ENCODE peak calls at places on chromosomes 11 and 22, in five cellular contexts. One of them, this sample, is unnamed.

GRCh38 chr11:67441731-67442401 is 1.4 kb downstream of the CORO1B start:
- DNase-seq in HFFc6: no peak
- DNase-seq in Kasumi-1: no peak
- DNase-seq in NCI-H1105 treated with DMSO at 0.1 percent for 48 hours: no peak
- DNase-seq in right lobe of liver: no peak
- DNase-seq in this sample: no peak

GRCh38 chr11:121033635-121034034 is 9.7 kb downstream of the TBCEL start:
- DNase-seq in Kasumi-1: no peak
- DNase-seq in HFFc6: no peak
- DNase-seq in right lobe of liver: no peak
- DNase-seq in NCI-H1105 treated with DMSO at 0.1 percent for 48 hours: no peak
- DNase-seq in this sample: no peak

GRCh38 chr11:92552942-92553341 is 328.3 kb downstream of the FAT3 start:
- DNase-seq in Kasumi-1: peak; percentile 41
- DNase-seq in right lobe of liver: no peak
- DNase-seq in HFFc6: no peak
- DNase-seq in NCI-H1105 treated with DMSO at 0.1 percent for 48 hours: peak; percentile 43
- DNase-seq in this sample: no peak

GRCh38 chr22:33192156-33192555 is 134.0 kb upstream of the SYN3 start:
- DNase-seq in NCI-H1105 treated with DMSO at 0.1 percent for 48 hours: no peak
- DNase-seq in Kasumi-1: no peak
- DNase-seq in HFFc6: no peak
- DNase-seq in right lobe of liver: no peak
- DNase-seq in this sample: no peak

GRCh38 chr22:36757608-36758220 is 18.2 kb downstream of the IFT27 start:
- DNase-seq in NCI-H1105 treated with DMSO at 0.1 percent for 48 hours: peak; percentile 67
- DNase-seq in right lobe of liver: peak; percentile 85
- DNase-seq in HFFc6: peak; percentile 56
- DNase-seq in Kasumi-1: peak; percentile 51
- DNase-seq in this sample: no peak

GRCh38 chr11:115613986-115614625 is 109.9 kb upstream of the CADM1 start:
- DNase-seq in right lobe of liver: no peak
- DNase-seq in NCI-H1105 treated with DMSO at 0.1 percent for 48 hours: no peak
- DNase-seq in HFFc6: no peak
- DNase-seq in Kasumi-1: no peak
- DNase-seq in this sample: no peak

GRCh38 chr22:30235687-30236170 is 10.8 kb downstream of the LIF start:
- DNase-seq in Kasumi-1: no peak
- DNase-seq in HFFc6: peak; percentile 44
- DNase-seq in NCI-H1105 treated with DMSO at 0.1 percent for 48 hours: no peak
- DNase-seq in right lobe of liver: no peak
- DNase-seq in this sample: no peak

GRCh38 chr11:46697303-46697702 is 3.1 kb downstream of the ARHGAP1 start:
- DNase-seq in NCI-H1105 treated with DMSO at 0.1 percent for 48 hours: no peak
- DNase-seq in right lobe of liver: no peak
- DNase-seq in Kasumi-1: no peak
- DNase-seq in HFFc6: peak; percentile 3
- DNase-seq in this sample: no peak

GRCh38 chr11:22037505-22037904 is 155.4 kb upstream of the ANO5 start:
- DNase-seq in Kasumi-1: no peak
- DNase-seq in HFFc6: no peak
- DNase-seq in right lobe of liver: no peak
- DNase-seq in NCI-H1105 treated with DMSO at 0.1 percent for 48 hours: no peak
- DNase-seq in this sample: no peak

GRCh38 chr11:76208829-76209670 is 2.7 kb upstream of the WNT11 start:
- DNase-seq in Kasumi-1: peak; percentile 58
- DNase-seq in NCI-H1105 treated with DMSO at 0.1 percent for 48 hours: peak; percentile 58
- DNase-seq in right lobe of liver: peak; percentile 88
- DNase-seq in HFFc6: no peak
- DNase-seq in this sample: no peak

GRCh38 chr11:59857444-59858434 is 8.5 kb downstream of the TCN1 start:
- DNase-seq in right lobe of liver: no peak
- DNase-seq in HFFc6: peak; percentile 1
- DNase-seq in NCI-H1105 treated with DMSO at 0.1 percent for 48 hours: no peak
- DNase-seq in Kasumi-1: peak; percentile 2
- DNase-seq in this sample: no peak

GRCh38 chr11:131661137-131661536 is 290.7 kb downstream of the NTM start:
- DNase-seq in Kasumi-1: no peak
- DNase-seq in NCI-H1105 treated with DMSO at 0.1 percent for 48 hours: no peak
- DNase-seq in HFFc6: peak; percentile 26
- DNase-seq in right lobe of liver: no peak
- DNase-seq in this sample: no peak

GRCh38 chr11:1487091-1487850 is 692 bp upstream of the MOB2 start:
- DNase-seq in right lobe of liver: peak; percentile 16
- DNase-seq in HFFc6: no peak
- DNase-seq in Kasumi-1: no peak
- DNase-seq in NCI-H1105 treated with DMSO at 0.1 percent for 48 hours: no peak
- DNase-seq in this sample: no peak

GRCh38 chr22:46626911-46627805 is 7.0 kb downstream of the GRAMD4 start:
- DNase-seq in right lobe of liver: peak; percentile 21
- DNase-seq in NCI-H1105 treated with DMSO at 0.1 percent for 48 hours: peak; percentile 5
- DNase-seq in HFFc6: no peak
- DNase-seq in Kasumi-1: no peak
- DNase-seq in this sample: no peak

GRCh38 chr22:24140357-24140756 is 40.9 kb upstream of the SUSD2 start:
- DNase-seq in NCI-H1105 treated with DMSO at 0.1 percent for 48 hours: no peak
- DNase-seq in right lobe of liver: no peak
- DNase-seq in HFFc6: no peak
- DNase-seq in Kasumi-1: peak; percentile 79
- DNase-seq in this sample: no peak

GRCh38 chr22:47420211-47420610 is 657.8 kb downstream of the TBC1D22A start:
- DNase-seq in NCI-H1105 treated with DMSO at 0.1 percent for 48 hours: no peak
- DNase-seq in HFFc6: no peak
- DNase-seq in right lobe of liver: no peak
- DNase-seq in Kasumi-1: no peak
- DNase-seq in this sample: no peak

GRCh38 chr11:121523581-121524232 is 70.9 kb upstream of the SORL1-AS1 start:
- DNase-seq in right lobe of liver: no peak
- DNase-seq in HFFc6: no peak
- DNase-seq in Kasumi-1: no peak
- DNase-seq in NCI-H1105 treated with DMSO at 0.1 percent for 48 hours: no peak
- DNase-seq in this sample: no peak

GRCh38 chr11:15101072-15101701 is 13.5 kb upstream of the INSC start:
- DNase-seq in Kasumi-1: peak; percentile 72
- DNase-seq in HFFc6: peak; percentile 62
- DNase-seq in NCI-H1105 treated with DMSO at 0.1 percent for 48 hours: peak; percentile 74
- DNase-seq in right lobe of liver: peak; percentile 65
- DNase-seq in this sample: no peak

This sample was measured in GOT3.